ENCODE peak calls at places on chromosomes 5 and 9, in five cellular contexts. W, C, M, X and I are unnamed samples.

GRCh38 chr5:123559434-123559775 is 47.4 kb downstream of the CSNK1G3 start:
- DNase-seq in M (no peak), X (no peak), C (no peak), W (no peak), I (no peak)

GRCh38 chr5:10653033-10653432 is 89.2 kb downstream of the ANKRD33B start:
- DNase-seq in M (no peak), C (no peak), X (no peak), W (peak), I (no peak)

GRCh38 chr5:53249529-53249928 is 140.0 kb upstream of the MOCS2 start:
- DNase-seq in W (peak), X (no peak), M (no peak), C (peak), I (peak)

GRCh38 chr5:68646142-68646541 is 430.6 kb downstream of the PIK3R1 start:
- DNase-seq in X (no peak), C (no peak), M (no peak), W (no peak), I (no peak)

GRCh38 chr5:144567416-144567770 is 396.7 kb downstream of the KCTD16 start:
- DNase-seq in M (no peak), X (no peak), C (no peak), W (peak), I (no peak)

GRCh38 chr5:180082633-180083420 is 11.3 kb upstream of the RNF130 start:
- DNase-seq in M (no peak), X (no peak), W (no peak), C (no peak), I (no peak)

GRCh38 chr9:16221822-16222547 is 648.5 kb downstream of the BNC2 start:
- DNase-seq in C (no peak), X (no peak), M (no peak), W (no peak), I (no peak)

GRCh38 chr9:116870566-116870965 is 183.5 kb downstream of the TRIM32 start:
- DNase-seq in W (no peak), M (no peak), C (no peak), X (no peak), I (peak)

GRCh38 chr5:158957196-158957595 is 142.5 kb downstream of the EBF1 start:
- DNase-seq in W (no peak), M (no peak), C (no peak), X (no peak), I (no peak)

GRCh38 chr9:131706608-131706970 is 33.3 kb downstream of the RAPGEF1 start:
- DNase-seq in X (peak), W (no peak), M (no peak), C (no peak), I (no peak)

GRCh38 chr5:142215915-142216681 is 107.5 kb downstream of the NDFIP1 start:
- DNase-seq in M (no peak), X (peak), W (peak), C (peak), I (peak)

GRCh38 chr5:68848086-68848485 is 245.7 kb upstream of the SLC30A5 start:
- DNase-seq in M (no peak), X (no peak), C (peak), W (peak), I (no peak)